ENCODE peak calls at places on chromosomes 7 and 10, in five cellular contexts. X is Right ventricle myocardium superior; D is kidney tubule cell; L is CD8-positive, alpha-beta T cell; Y is LNCaP clone FGC. T is an unnamed sample.

GRCh38 chr7:112898432-112899290 is 108.5 kb upstream of the TMEM168 start:
- DNase-seq in D (peak; percentile 70), Y (peak; percentile 71), X (no peak), L (no peak), T (no peak)

GRCh38 chr7:73994023-73994422 is 34.0 kb upstream of the ELN start:
- DNase-seq in L (no peak), X (no peak), Y (peak; percentile 63), D (no peak), T (no peak)

GRCh38 chr10:132700168-132701098 is 85.5 kb downstream of the NKX6-2 start:
- DNase-seq in L (no peak), D (no peak), X (peak; percentile 39), Y (no peak), T (no peak)

GRCh38 chr10:126188679-126189200 is 199.5 kb downstream of the ADAM12 start:
- DNase-seq in D (no peak), L (no peak), Y (no peak), X (no peak), T (no peak)

GRCh38 chr7:54542920-54543539 is 855 bp downstream of the VSTM2A start:
- DNase-seq in D (peak; percentile 36), Y (peak; percentile 63), L (no peak), X (no peak), T (no peak)

GRCh38 chr7:44396931-44397525 is 71.6 kb upstream of the CAMK2B start:
- DNase-seq in D (peak; percentile 58), L (no peak), X (no peak), Y (no peak), T (no peak)

GRCh38 chr7:158613481-158613880 is 25.9 kb upstream of the PTPRN2 start:
- DNase-seq in Y (no peak), D (peak; percentile 37), L (no peak), X (no peak), T (no peak)

GRCh38 chr7:127619681-127620405 is 1.9 kb upstream of the PAX4 start:
- DNase-seq in L (no peak), X (no peak), Y (no peak), D (peak; percentile 10), T (no peak)

GRCh38 chr7:114021135-114021534 is 102.3 kb upstream of the PPP1R3A start:
- DNase-seq in D (no peak), Y (peak; percentile 17), L (no peak), X (no peak), T (no peak)

T was measured in central memory CD4-positive, alpha-beta T cell.